ENCODE peak calls at places on chromosomes 16 and 17, in ten cellular contexts. One of them, this sample, is unnamed.

GRCh38 chr17:49681336-49681735 is 3.4 kb upstream of the SPOP start:
- DNase-seq in mammary epithelial cell: no peak
- DNase-seq in RWPE2: no peak
- DNase-seq in DND-41: no peak
- DNase-seq in tibial artery: no peak
- DNase-seq in kidney epithelial cell: no peak
- DNase-seq in mucosa of descending colon: no peak
- DNase-seq in HCT116: no peak
- DNase-seq in right lobe of liver: no peak
- DNase-seq in upper lobe of left lung: no peak
- DNase-seq in this sample: no peak

GRCh38 chr17:8859804-8860430 is 7.6 kb downstream of the PIK3R6 start:
- DNase-seq in mammary epithelial cell: no peak
- DNase-seq in RWPE2: no peak
- DNase-seq in DND-41: no peak
- DNase-seq in tibial artery: peak; percentile 28
- DNase-seq in kidney epithelial cell: no peak
- DNase-seq in mucosa of descending colon: no peak
- DNase-seq in HCT116: no peak
- DNase-seq in right lobe of liver: no peak
- DNase-seq in upper lobe of left lung: no peak
- DNase-seq in this sample: no peak

GRCh38 chr16:57062329-57062728 is 30.1 kb upstream of the CPNE2 start:
- DNase-seq in mammary epithelial cell: no peak
- DNase-seq in RWPE2: no peak
- DNase-seq in DND-41: no peak
- DNase-seq in tibial artery: no peak
- DNase-seq in kidney epithelial cell: no peak
- DNase-seq in mucosa of descending colon: no peak
- DNase-seq in HCT116: no peak
- DNase-seq in right lobe of liver: peak; percentile 62
- DNase-seq in upper lobe of left lung: peak; percentile 42
- DNase-seq in this sample: no peak

GRCh38 chr17:44005865-44006580 is 1.6 kb downstream of the NAGS start:
- DNase-seq in mammary epithelial cell: peak; percentile 6
- DNase-seq in RWPE2: no peak
- DNase-seq in DND-41: no peak
- DNase-seq in tibial artery: peak; percentile 68
- DNase-seq in kidney epithelial cell: no peak
- DNase-seq in mucosa of descending colon: peak; percentile 83
- DNase-seq in HCT116: no peak
- DNase-seq in right lobe of liver: peak; percentile 76
- DNase-seq in upper lobe of left lung: peak; percentile 70
- DNase-seq in this sample: peak; percentile 32

GRCh38 chr16:69613283-69614154 is 47.8 kb downstream of the NFAT5 start:
- DNase-seq in mammary epithelial cell: peak; percentile 88
- DNase-seq in RWPE2: no peak
- DNase-seq in DND-41: no peak
- DNase-seq in tibial artery: no peak
- DNase-seq in kidney epithelial cell: peak; percentile 26
- DNase-seq in mucosa of descending colon: no peak
- DNase-seq in HCT116: no peak
- DNase-seq in right lobe of liver: no peak
- DNase-seq in upper lobe of left lung: peak; percentile 31
- DNase-seq in this sample: peak; percentile 18

GRCh38 chr16:85296859-85297698 is 184.8 kb upstream of the CIBAR2 start:
- DNase-seq in mammary epithelial cell: no peak
- DNase-seq in RWPE2: no peak
- DNase-seq in DND-41: peak; percentile 59
- DNase-seq in tibial artery: no peak
- DNase-seq in kidney epithelial cell: no peak
- DNase-seq in mucosa of descending colon: no peak
- DNase-seq in HCT116: peak; percentile 31
- DNase-seq in right lobe of liver: no peak
- DNase-seq in upper lobe of left lung: peak; percentile 37
- DNase-seq in this sample: no peak

GRCh38 chr17:44536090-44536960 is 21.0 kb upstream of the FZD2 start:
- DNase-seq in mammary epithelial cell: no peak
- DNase-seq in RWPE2: no peak
- DNase-seq in DND-41: no peak
- DNase-seq in tibial artery: no peak
- DNase-seq in kidney epithelial cell: no peak
- DNase-seq in mucosa of descending colon: no peak
- DNase-seq in HCT116: no peak
- DNase-seq in right lobe of liver: no peak
- DNase-seq in upper lobe of left lung: no peak
- DNase-seq in this sample: no peak

GRCh38 chr16:80591071-80591935 is 50.5 kb downstream of the DYNLRB2 start:
- DNase-seq in mammary epithelial cell: no peak
- DNase-seq in RWPE2: no peak
- DNase-seq in DND-41: peak; percentile 52
- DNase-seq in tibial artery: no peak
- DNase-seq in kidney epithelial cell: no peak
- DNase-seq in mucosa of descending colon: no peak
- DNase-seq in HCT116: no peak
- DNase-seq in right lobe of liver: no peak
- DNase-seq in upper lobe of left lung: no peak
- DNase-seq in this sample: peak; percentile 48

DNA sequence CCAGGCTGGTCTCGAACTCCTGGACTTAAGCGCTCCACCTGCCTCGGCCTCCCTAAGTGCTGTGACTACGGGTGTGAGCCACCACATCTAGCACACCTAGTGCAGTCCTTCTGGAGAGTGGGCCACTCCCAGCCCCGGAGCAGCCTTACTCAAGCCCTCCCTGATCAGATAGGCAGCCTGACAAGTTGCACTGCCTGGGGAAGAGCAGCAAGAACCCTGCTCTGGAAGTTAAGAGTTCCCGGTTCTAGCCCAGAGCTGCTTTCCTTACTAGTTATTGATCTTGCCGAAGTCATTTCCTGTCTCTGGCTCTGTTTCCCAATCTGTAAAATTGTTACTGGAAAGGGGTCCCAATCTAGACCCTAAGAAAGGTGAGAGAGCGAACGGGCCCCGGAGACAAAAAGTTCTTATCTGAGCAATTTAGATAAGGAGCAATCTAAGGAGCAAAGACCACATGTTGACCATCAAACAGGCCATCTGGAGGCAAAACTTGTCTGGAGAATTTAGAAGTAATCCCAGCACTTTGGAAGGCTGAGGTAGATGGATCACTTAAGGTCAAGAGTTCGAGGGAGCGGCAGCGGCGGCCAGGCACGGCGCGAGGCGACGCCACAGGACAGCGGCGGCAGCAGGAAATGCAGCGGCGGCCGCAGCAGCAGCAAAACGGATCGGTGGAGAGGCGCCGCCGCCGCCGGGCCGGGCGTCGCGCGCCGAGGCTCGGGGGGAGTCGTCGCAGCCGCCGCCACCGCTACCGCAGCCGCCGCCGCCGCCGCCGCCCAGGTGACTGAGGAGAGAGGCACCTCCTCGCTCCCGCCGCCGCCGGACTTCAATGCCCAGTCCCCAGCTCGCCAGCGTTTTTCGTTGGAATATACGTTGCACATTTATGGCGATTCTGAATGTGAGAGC is 4.3 kb upstream of the NAGLU start:
- DNase-seq in mammary epithelial cell: peak; percentile 34
- DNase-seq in RWPE2: no peak
- DNase-seq in DND-41: peak; percentile 60
- DNase-seq in tibial artery: peak; percentile 81
- DNase-seq in kidney epithelial cell: no peak
- DNase-seq in mucosa of descending colon: peak; percentile 84
- DNase-seq in HCT116: no peak
- DNase-seq in right lobe of liver: peak; percentile 82
- DNase-seq in upper lobe of left lung: peak; percentile 81
- DNase-seq in this sample: peak; percentile 78
- TF ChIP-seq CTCF in mammary epithelial cell: peak; percentile 51
- TF ChIP-seq CTCF in RWPE2: peak; percentile 61
- TF ChIP-seq CTCF in DND-41: peak; percentile 45
- TF ChIP-seq CTCF in tibial artery: peak; percentile 73
- TF ChIP-seq CTCF in kidney epithelial cell: peak; percentile 36
- TF ChIP-seq CTCF in mucosa of descending colon: peak; percentile 31
- TF ChIP-seq CTCF in HCT116: peak; percentile 31
- TF ChIP-seq CTCF in right lobe of liver: peak; percentile 53
- TF ChIP-seq CTCF in upper lobe of left lung: peak; percentile 61
- TF ChIP-seq CTCF in this sample: peak; percentile 36

GRCh38 chr16:89572478-89573205 is 2.9 kb upstream of the CPNE7 start:
- DNase-seq in mammary epithelial cell: no peak
- DNase-seq in RWPE2: no peak
- DNase-seq in DND-41: no peak
- DNase-seq in tibial artery: no peak
- DNase-seq in kidney epithelial cell: no peak
- DNase-seq in mucosa of descending colon: no peak
- DNase-seq in HCT116: no peak
- DNase-seq in right lobe of liver: no peak
- DNase-seq in upper lobe of left lung: no peak
- DNase-seq in this sample: no peak

GRCh38 chr16:89572042-89572441 is 3.5 kb upstream of the CPNE7 start:
- DNase-seq in mammary epithelial cell: no peak
- DNase-seq in RWPE2: no peak
- DNase-seq in DND-41: no peak
- DNase-seq in tibial artery: no peak
- DNase-seq in kidney epithelial cell: no peak
- DNase-seq in mucosa of descending colon: no peak
- DNase-seq in HCT116: no peak
- DNase-seq in right lobe of liver: no peak
- DNase-seq in upper lobe of left lung: no peak
- DNase-seq in this sample: no peak

GRCh38 chr16:89574681-89575246 is 794 bp upstream of the CPNE7 start:
- DNase-seq in mammary epithelial cell: peak; percentile 41
- DNase-seq in RWPE2: peak; percentile 65
- DNase-seq in DND-41: no peak
- DNase-seq in tibial artery: no peak
- DNase-seq in kidney epithelial cell: no peak
- DNase-seq in mucosa of descending colon: peak; percentile 53
- DNase-seq in HCT116: peak; percentile 57
- DNase-seq in right lobe of liver: no peak
- DNase-seq in upper lobe of left lung: peak; percentile 50
- DNase-seq in this sample: peak; percentile 80

GRCh38 chr16:89575247-89576172 is at the start of gene CPNE7:
- DNase-seq in mammary epithelial cell: no peak
- DNase-seq in RWPE2: peak; percentile 68
- DNase-seq in DND-41: no peak
- DNase-seq in tibial artery: no peak
- DNase-seq in kidney epithelial cell: no peak
- DNase-seq in mucosa of descending colon: no peak
- DNase-seq in HCT116: no peak
- DNase-seq in right lobe of liver: no peak
- DNase-seq in upper lobe of left lung: no peak
- DNase-seq in this sample: peak; percentile 51

DNA sequence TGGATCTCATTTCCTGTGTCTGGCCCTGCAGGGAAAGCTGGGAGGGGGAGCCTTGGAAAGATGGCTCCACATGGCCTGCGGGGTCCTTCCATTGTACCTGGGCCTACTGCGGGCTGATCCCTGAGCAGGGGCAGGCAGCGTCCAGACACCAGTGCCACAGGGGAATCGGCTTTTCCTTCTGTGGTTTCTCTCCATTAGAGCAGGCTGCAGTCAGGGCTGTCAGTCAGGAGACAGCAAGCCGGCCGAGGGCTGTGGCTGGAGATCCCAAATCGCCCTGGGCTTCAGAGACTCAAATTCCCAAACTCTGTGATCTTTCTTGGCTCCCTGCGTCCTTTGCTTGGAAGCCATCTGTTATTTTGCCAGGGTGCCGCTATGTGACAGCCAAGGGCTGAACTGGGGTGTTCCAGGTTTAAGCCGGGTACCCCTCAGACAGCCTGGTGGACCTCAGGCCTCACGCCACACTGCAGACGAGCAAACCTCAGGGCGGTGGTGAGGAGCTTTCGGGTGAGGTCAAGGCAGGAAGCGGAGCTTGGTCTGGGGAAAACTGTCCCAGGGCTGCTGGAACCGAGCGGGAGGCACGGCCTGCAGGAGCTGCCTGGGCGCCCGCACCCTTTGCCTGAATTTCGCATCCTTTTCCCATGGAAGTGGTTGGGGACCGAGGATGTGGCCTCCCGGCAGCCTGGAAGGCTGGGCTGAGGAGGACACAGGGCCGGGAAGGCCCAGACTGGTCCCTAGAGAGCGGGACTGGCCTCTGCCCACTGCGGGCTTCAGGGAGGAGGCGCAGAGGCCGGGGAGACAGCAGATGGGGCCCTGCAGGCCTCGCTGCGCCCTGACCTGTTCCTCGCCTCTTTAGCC is 1.5 kb upstream of the CPNE7 start:
- DNase-seq in mammary epithelial cell: no peak
- DNase-seq in RWPE2: peak; percentile 66
- DNase-seq in DND-41: no peak
- DNase-seq in tibial artery: no peak
- DNase-seq in kidney epithelial cell: no peak
- DNase-seq in mucosa of descending colon: no peak
- DNase-seq in HCT116: no peak
- DNase-seq in right lobe of liver: no peak
- DNase-seq in upper lobe of left lung: no peak
- DNase-seq in this sample: no peak
- H3K4me3 ChIP-seq in mammary epithelial cell: no peak overlapping the region
- H3K4me3 ChIP-seq in RWPE2: no peak overlapping the region
- H3K4me3 ChIP-seq in DND-41: no peak overlapping the region
- H3K4me3 ChIP-seq in tibial artery: no peak overlapping the region
- H3K4me3 ChIP-seq in kidney epithelial cell: no peak overlapping the region
- H3K4me3 ChIP-seq in mucosa of descending colon: no peak overlapping the region
- H3K4me3 ChIP-seq in HCT116: peak overlapping the region; percentile 97
- H3K4me3 ChIP-seq in right lobe of liver: no peak overlapping the region
- H3K4me3 ChIP-seq in upper lobe of left lung: peak overlapping the region; percentile 39
- H3K4me3 ChIP-seq in this sample: peak overlapping the region; percentile 44

DNA sequence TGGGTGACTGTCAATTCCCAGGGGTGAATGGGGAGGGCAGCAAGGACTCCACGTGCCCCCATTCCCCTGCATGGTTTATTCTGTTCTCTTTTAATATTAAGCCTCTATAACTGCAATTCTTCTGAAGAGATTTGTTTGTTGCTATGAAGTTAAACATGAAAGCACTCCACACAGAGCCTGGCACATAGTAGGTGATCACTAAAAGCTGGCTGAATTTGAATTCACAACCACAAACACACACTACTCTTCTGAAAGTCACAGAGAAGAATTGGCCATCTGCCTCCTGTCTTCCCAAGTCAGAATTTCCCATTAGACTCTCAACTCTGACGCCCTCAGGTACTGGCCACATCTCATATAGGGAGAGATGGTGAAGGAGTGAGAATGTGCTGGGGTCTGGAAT is 55.5 kb downstream of the COG7 start:
- DNase-seq in mammary epithelial cell: no peak
- DNase-seq in RWPE2: no peak
- DNase-seq in DND-41: no peak
- DNase-seq in tibial artery: peak; percentile 15
- DNase-seq in kidney epithelial cell: no peak
- DNase-seq in mucosa of descending colon: no peak
- DNase-seq in HCT116: no peak
- DNase-seq in right lobe of liver: no peak
- DNase-seq in upper lobe of left lung: no peak
- DNase-seq in this sample: no peak
- H3K36me3 ChIP-seq in mammary epithelial cell: peaks cover 2% of the 10 kb centered on the region
- H3K36me3 ChIP-seq in RWPE2: peaks cover 22% of the 10 kb centered on the region
- H3K36me3 ChIP-seq in DND-41: peaks cover 61% of the 10 kb centered on the region
- H3K36me3 ChIP-seq in tibial artery: peaks cover 97% of the 10 kb centered on the region
- H3K36me3 ChIP-seq in kidney epithelial cell: no peaks in the 10 kb centered on the region
- H3K36me3 ChIP-seq in mucosa of descending colon: peaks cover 8% of the 10 kb centered on the region
- H3K36me3 ChIP-seq in HCT116: peaks cover 7% of the 10 kb centered on the region
- H3K36me3 ChIP-seq in right lobe of liver: peaks cover 28% of the 10 kb centered on the region
- H3K36me3 ChIP-seq in upper lobe of left lung: peaks cover under 1% of the 10 kb centered on the region
- H3K36me3 ChIP-seq in this sample: peaks cover 7% of the 10 kb centered on the region

GRCh38 chr16:66435896-66436295 is 8.8 kb downstream of the BEAN1 start:
- DNase-seq in mammary epithelial cell: no peak
- DNase-seq in RWPE2: no peak
- DNase-seq in DND-41: no peak
- DNase-seq in tibial artery: no peak
- DNase-seq in kidney epithelial cell: no peak
- DNase-seq in mucosa of descending colon: no peak
- DNase-seq in HCT116: no peak
- DNase-seq in right lobe of liver: no peak
- DNase-seq in upper lobe of left lung: no peak
- DNase-seq in this sample: no peak

GRCh38 chr16:66437391-66437945 is 10.4 kb downstream of the BEAN1 start:
- DNase-seq in mammary epithelial cell: no peak
- DNase-seq in RWPE2: no peak
- DNase-seq in DND-41: no peak
- DNase-seq in tibial artery: no peak
- DNase-seq in kidney epithelial cell: no peak
- DNase-seq in mucosa of descending colon: no peak
- DNase-seq in HCT116: no peak
- DNase-seq in right lobe of liver: no peak
- DNase-seq in upper lobe of left lung: no peak
- DNase-seq in this sample: no peak

GRCh38 chr16:66431760-66432159 is 4.7 kb downstream of the BEAN1 start:
- DNase-seq in mammary epithelial cell: no peak
- DNase-seq in RWPE2: no peak
- DNase-seq in DND-41: no peak
- DNase-seq in tibial artery: no peak
- DNase-seq in kidney epithelial cell: no peak
- DNase-seq in mucosa of descending colon: no peak
- DNase-seq in HCT116: no peak
- DNase-seq in right lobe of liver: no peak
- DNase-seq in upper lobe of left lung: no peak
- DNase-seq in this sample: no peak

GRCh38 chr16:66432429-66432828 is 5.3 kb downstream of the BEAN1 start:
- DNase-seq in mammary epithelial cell: no peak
- DNase-seq in RWPE2: no peak
- DNase-seq in DND-41: no peak
- DNase-seq in tibial artery: no peak
- DNase-seq in kidney epithelial cell: no peak
- DNase-seq in mucosa of descending colon: no peak
- DNase-seq in HCT116: no peak
- DNase-seq in right lobe of liver: no peak
- DNase-seq in upper lobe of left lung: no peak
- DNase-seq in this sample: no peak

DNA sequence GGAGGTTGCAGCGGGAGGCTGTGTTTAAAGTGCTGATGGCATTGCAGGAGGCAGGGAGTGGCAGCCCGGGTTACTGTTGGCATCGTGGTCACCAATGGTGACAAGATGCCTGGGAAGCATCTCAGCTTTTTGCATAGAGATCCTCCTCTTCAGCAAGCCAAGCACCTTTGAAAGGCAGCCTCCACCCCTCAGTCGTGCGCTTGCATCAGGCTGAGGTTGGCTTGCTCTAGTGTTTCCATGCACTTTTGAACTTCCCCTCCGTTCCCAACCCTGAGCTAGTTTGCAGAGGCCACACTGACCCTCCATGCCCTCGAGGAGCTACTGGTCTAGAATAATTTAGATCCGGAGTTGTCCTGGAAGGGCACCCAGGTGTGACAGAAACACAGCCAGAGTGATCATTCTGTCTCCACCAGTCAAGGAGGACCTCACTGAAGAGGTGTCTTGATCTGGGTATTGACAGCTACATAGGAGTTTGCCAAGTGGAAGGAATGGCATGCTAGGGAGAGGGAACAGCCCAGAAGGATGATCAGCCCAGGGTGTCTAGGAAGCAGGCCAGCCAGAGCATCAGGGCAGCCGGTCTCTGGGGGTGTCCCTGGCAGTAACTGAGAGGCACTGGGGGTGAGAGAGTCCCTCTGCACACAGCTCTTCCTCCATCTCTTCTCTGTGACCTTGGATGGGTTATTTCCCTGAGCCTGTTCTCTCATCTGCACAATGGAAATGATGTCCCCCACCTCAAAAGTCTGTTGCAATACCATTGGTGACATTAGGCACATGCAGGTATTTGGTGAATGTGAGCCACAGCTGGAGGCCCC is 7.7 kb downstream of the BEAN1 start:
- DNase-seq in mammary epithelial cell: no peak
- DNase-seq in RWPE2: peak; percentile 32
- DNase-seq in DND-41: no peak
- DNase-seq in tibial artery: no peak
- DNase-seq in kidney epithelial cell: no peak
- DNase-seq in mucosa of descending colon: no peak
- DNase-seq in HCT116: no peak
- DNase-seq in right lobe of liver: no peak
- DNase-seq in upper lobe of left lung: no peak
- DNase-seq in this sample: no peak
- TF ChIP-seq CTCF in mammary epithelial cell: no peak
- TF ChIP-seq CTCF in RWPE2: no peak
- TF ChIP-seq CTCF in DND-41: no peak
- TF ChIP-seq CTCF in tibial artery: no peak
- TF ChIP-seq CTCF in kidney epithelial cell: no peak
- TF ChIP-seq CTCF in mucosa of descending colon: no peak
- TF ChIP-seq CTCF in HCT116: no peak
- TF ChIP-seq CTCF in right lobe of liver: no peak
- TF ChIP-seq CTCF in upper lobe of left lung: no peak
- TF ChIP-seq CTCF in this sample: no peak

This sample was measured in GM06990.